ENCODE peak calls at places on chromosomes 11 and 22, in five cellular contexts. W is thyroid gland, L is colonic mucosa, Y is OCI-LY7, A is SJSA1. M is an unnamed sample.

GRCh38 chr11:122023614-122024250 is 92.3 kb downstream of the BLID start:
- DNase-seq in A (no peak), Y (no peak), W (no peak), L (no peak), M (no peak)

GRCh38 chr11:63599211-63600122 is 14.8 kb downstream of the PLAAT3 start:
- DNase-seq in L (no peak), W (no peak), Y (no peak), A (peak; percentile 99), M (no peak)

GRCh38 chr22:43955883-43956286 is 643 bp downstream of the SAMM50 start:
- DNase-seq in W (no peak), A (no peak), L (no peak), Y (peak; percentile 63), M (no peak)

GRCh38 chr11:120880791-120881190 is 143.1 kb upstream of the TBCEL start:
- DNase-seq in L (no peak), W (no peak), Y (no peak), A (no peak), M (no peak)

GRCh38 chr11:124380585-124380984 is 3.7 kb downstream of the OR8B2 start:
- DNase-seq in L (no peak), W (no peak), Y (no peak), A (no peak), M (no peak)

GRCh38 chr11:12789054-12789453 is 114.8 kb downstream of the TEAD1 start:
- DNase-seq in W (no peak), L (no peak), Y (no peak), A (no peak), M (no peak)

GRCh38 chr22:30351226-30351625 is 5.5 kb downstream of the SF3A1 start:
- DNase-seq in A (no peak), W (no peak), Y (no peak), L (no peak), M (no peak)

GRCh38 chr22:40027191-40028097 is 32.7 kb downstream of the FAM83F start:
- DNase-seq in L (no peak), A (no peak), W (peak; percentile 76), Y (no peak), M (no peak)

GRCh38 chr11:70399681-70400112 is 1.4 kb downstream of the CTTN start:
- DNase-seq in Y (no peak), A (peak; percentile 100), L (peak; percentile 79), W (peak; percentile 81), M (peak; percentile 81)

GRCh38 chr11:47641585-47642098 is 717 bp downstream of the MTCH2 start:
- DNase-seq in L (no peak), A (no peak), W (no peak), Y (peak; percentile 7), M (no peak)

GRCh38 chr11:128324051-128324481 is 263.3 kb downstream of the ETS1 start:
- DNase-seq in W (no peak), A (no peak), L (no peak), Y (no peak), M (no peak)

GRCh38 chr11:129593098-129593497 is 217.4 kb downstream of the BARX2 start:
- DNase-seq in W (no peak), L (no peak), Y (no peak), A (no peak), M (no peak)

GRCh38 chr11:16180868-16181267 is 175.5 kb downstream of the SOX6 start:
- DNase-seq in W (no peak), A (no peak), Y (no peak), L (no peak), M (no peak)

GRCh38 chr11:60945295-60945667 is 6.7 kb downstream of the SLC15A3 start:
- DNase-seq in L (no peak), A (no peak), W (no peak), Y (no peak), M (no peak)

GRCh38 chr11:60941371-60942119 is 10.4 kb downstream of the SLC15A3 start:
- DNase-seq in L (no peak), Y (peak; percentile 46), A (no peak), W (no peak), M (no peak)

GRCh38 chr11:60942207-60942606 is 9.8 kb downstream of the SLC15A3 start:
- DNase-seq in W (no peak), Y (no peak), A (no peak), L (no peak), M (no peak)

GRCh38 chr11:60944504-60945294 is 7.3 kb downstream of the SLC15A3 start:
- DNase-seq in W (no peak), Y (no peak), L (no peak), A (no peak), M (no peak)

GRCh38 chr11:60942970-60943565 is 8.9 kb downstream of the SLC15A3 start:
- DNase-seq in A (no peak), L (peak; percentile 70), W (peak; percentile 62), Y (no peak), M (peak; percentile 47)
- H3K27ac ChIP-seq in A (no peak overlapping the region), L (peak overlapping the region; percentile 11), W (peak overlapping the region; percentile 56), Y (no peak overlapping the region), M (no peak overlapping the region)

GRCh38 chr22:37484115-37485005 is 1.8 kb downstream of the MFNG start:
- DNase-seq in A (no peak), Y (peak; percentile 93), L (peak; percentile 72), W (peak; percentile 58), M (no peak)
- H3K4me3 ChIP-seq in A (no peak overlapping the region), Y (peak overlapping the region; percentile 80), L (peak overlapping the region; percentile 41), W (no peak overlapping the region), M (no peak overlapping the region)

DNA sequence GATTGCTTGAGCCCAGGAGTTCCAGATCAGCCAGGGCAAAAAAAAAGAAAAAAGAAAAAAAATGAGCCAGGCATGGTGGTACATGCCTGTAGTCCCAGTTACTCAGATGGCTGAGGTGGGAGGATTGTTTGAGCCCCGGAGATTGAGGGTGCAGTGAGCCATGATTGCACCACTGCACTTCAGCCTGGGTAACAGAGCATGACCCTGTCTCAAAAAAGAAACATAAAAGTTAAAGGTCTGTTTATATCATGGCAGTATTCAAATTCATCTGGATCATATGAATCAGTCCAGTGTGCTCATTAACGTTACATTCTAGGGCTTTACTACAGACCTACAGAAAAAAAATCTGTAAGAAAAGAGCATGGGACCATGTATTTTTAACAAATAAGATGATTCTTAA is 13.9 kb downstream of the HSD17B12 start:
- DNase-seq in W (peak; percentile 20), Y (peak; percentile 75), A (no peak), L (no peak), M (no peak)
- H3K27ac ChIP-seq in W (no peak overlapping the region), Y (peak overlapping the region; percentile 90), A (no peak overlapping the region), L (no peak overlapping the region), M (no peak overlapping the region)

GRCh38 chr22:20957118-20957690 is 9.9 kb upstream of the AIFM3 start:
- DNase-seq in Y (no peak), L (no peak), A (no peak), W (peak; percentile 38), M (no peak)

GRCh38 chr22:20953668-20954500 is 13.2 kb upstream of the AIFM3 start:
- DNase-seq in L (no peak), Y (no peak), W (no peak), A (no peak), M (peak; percentile 44)

GRCh38 chr22:20957691-20958440 is 9.2 kb upstream of the AIFM3 start:
- DNase-seq in A (no peak), L (peak; percentile 79), W (peak; percentile 9), Y (no peak), M (peak; percentile 51)

GRCh38 chr22:20955548-20955947 is 11.5 kb upstream of the AIFM3 start:
- DNase-seq in Y (no peak), W (no peak), L (no peak), A (no peak), M (no peak)

DNA sequence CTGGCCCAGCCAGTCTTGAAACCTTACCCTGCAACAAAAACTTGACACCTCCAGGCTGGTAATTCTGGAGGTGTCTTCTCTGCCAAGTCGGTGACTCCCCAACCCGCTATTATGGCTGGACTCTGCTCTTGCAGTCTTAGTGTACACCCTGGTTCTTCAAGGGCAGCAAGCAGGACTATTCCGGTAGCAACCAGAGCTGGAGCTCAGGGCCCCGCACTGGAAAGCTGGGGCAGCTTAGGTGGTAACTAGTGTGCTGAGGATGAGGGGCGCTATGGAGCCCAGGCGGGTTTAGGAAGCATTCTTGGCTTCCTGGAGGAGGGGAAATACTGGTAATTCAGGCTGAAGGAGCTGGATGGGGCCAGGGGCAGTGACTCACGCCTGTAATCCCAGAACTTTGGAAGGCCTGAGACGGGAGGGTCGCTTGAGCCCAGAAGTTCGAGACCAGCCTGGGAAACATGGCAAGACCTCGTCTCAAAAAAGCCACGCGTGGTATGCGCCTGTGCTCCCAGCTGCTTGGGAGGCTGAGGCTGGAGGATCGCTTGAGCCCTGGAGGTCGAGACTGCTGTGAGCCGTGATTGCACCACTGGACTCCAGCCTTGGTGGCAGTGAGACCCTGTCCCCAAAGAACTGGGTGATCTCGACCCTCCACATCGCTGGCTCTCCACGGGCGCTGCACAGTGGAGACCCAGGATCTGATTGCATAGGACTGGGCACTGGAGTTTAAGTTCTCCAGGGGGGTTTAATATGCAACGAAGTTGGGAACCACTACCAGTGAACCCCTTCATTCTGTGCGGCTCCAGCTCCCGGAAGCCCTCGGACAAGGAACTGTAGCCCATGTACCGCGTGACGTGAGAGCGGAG is 10.6 kb upstream of the AIFM3 start:
- DNase-seq in W (peak; percentile 18), Y (no peak), L (peak; percentile 89), A (no peak), M (peak; percentile 35)
- H3K4me3 ChIP-seq in W (no peak overlapping the region), Y (no peak overlapping the region), L (peak overlapping the region; percentile 73), A (peak overlapping the region; percentile 29), M (no peak overlapping the region)

GRCh38 chr11:117851852-117852251 is 24.6 kb downstream of the FXYD6 start:
- DNase-seq in W (no peak), A (no peak), Y (no peak), L (peak; percentile 19), M (no peak)
- H3K27ac ChIP-seq in W (no peak overlapping the region), A (no peak overlapping the region), Y (no peak overlapping the region), L (no peak overlapping the region), M (no peak overlapping the region)

GRCh38 chr11:66969584-66970205 is 5.4 kb upstream of the C11orf86 start:
- DNase-seq in L (no peak), W (no peak), A (no peak), Y (no peak), M (no peak)
- H3K4me3 ChIP-seq in L (no peak overlapping the region), W (no peak overlapping the region), A (no peak overlapping the region), Y (no peak overlapping the region), M (no peak overlapping the region)

DNA sequence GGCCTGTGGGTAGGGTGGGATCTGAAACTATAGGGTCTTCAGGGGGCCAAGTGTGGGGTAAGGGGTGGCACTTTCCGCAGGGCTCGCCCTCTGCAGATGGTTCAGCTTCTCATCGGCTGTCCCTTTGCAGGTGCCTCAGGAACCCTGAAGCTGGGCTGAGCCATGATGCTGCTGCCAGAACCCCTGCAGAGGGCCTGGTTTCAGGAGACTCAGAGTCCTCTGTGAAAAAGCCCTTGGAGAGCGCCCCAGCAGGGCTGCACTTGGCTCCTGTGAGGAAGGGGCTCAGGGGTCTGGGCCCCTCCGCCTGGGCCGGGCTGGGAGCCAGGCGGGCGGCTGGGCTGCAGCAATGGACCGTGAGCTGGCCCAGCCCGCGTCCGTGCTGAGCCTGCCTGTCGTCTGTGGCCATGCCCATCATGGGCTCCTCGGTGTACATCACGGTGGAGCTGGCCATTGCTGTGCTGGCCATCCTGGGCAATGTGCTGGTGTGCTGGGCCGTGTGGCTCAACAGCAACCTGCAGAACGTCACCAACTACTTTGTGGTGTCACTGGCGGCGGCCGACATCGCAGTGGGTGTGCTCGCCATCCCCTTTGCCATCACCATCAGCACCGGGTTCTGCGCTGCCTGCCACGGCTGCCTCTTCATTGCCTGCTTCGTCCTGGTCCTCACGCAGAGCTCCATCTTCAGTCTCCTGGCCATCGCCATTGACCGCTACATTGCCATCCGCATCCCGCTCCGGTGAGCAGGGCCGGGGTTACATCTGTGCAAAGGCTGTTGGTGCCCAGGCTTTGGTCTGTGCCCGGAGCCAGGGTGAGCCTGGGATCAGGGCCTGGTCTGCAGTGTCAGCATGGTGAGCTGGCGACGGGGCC is 5.8 kb downstream of the ADORA2A start:
- DNase-seq in Y (peak; percentile 39), W (no peak), A (no peak), L (no peak), M (no peak)
- H3K27ac ChIP-seq in Y (peak overlapping the region; percentile 99), W (no peak overlapping the region), A (no peak overlapping the region), L (peak overlapping the region; percentile 42), M (no peak overlapping the region)

M was measured in body of pancreas.